ENCODE peak calls at places on chromosomes 5 and 9, in six cellular contexts. One of them, this sample, is unnamed.

GRCh38 chr5:148523139-148523538 is 131.2 kb downstream of the HTR4 start:
- DNase-seq in myocyte: no peak
- DNase-seq in activated CD4-positive, alpha-beta T cell treated with anti-CD3 and anti-CD28 coated beads for 24 hours: no peak
- DNase-seq in pancreas: no peak
- DNase-seq in AG20443: no peak
- DNase-seq in substantia nigra: no peak
- DNase-seq in this sample: no peak

GRCh38 chr9:38160613-38161215 is 91.7 kb upstream of the SHB start:
- DNase-seq in myocyte: peak; percentile 74
- DNase-seq in activated CD4-positive, alpha-beta T cell treated with anti-CD3 and anti-CD28 coated beads for 24 hours: peak; percentile 62
- DNase-seq in pancreas: peak; percentile 75
- DNase-seq in AG20443: peak; percentile 75
- DNase-seq in substantia nigra: peak; percentile 2
- DNase-seq in this sample: peak; percentile 12

GRCh38 chr5:171418982-171419662 is at the start of gene FGF18:
- DNase-seq in myocyte: peak; percentile 35
- DNase-seq in activated CD4-positive, alpha-beta T cell treated with anti-CD3 and anti-CD28 coated beads for 24 hours: no peak
- DNase-seq in pancreas: no peak
- DNase-seq in AG20443: peak; percentile 43
- DNase-seq in substantia nigra: no peak
- DNase-seq in this sample: peak; percentile 53

GRCh38 chr9:34413229-34413852 is 36.6 kb upstream of the MYORG start:
- DNase-seq in myocyte: peak; percentile 84
- DNase-seq in activated CD4-positive, alpha-beta T cell treated with anti-CD3 and anti-CD28 coated beads for 24 hours: peak; percentile 19
- DNase-seq in pancreas: no peak
- DNase-seq in AG20443: peak; percentile 61
- DNase-seq in substantia nigra: peak; percentile 10
- DNase-seq in this sample: peak; percentile 45

GRCh38 chr9:25003686-25004085 is 458.0 kb upstream of the IZUMO3 start:
- DNase-seq in myocyte: no peak
- DNase-seq in activated CD4-positive, alpha-beta T cell treated with anti-CD3 and anti-CD28 coated beads for 24 hours: no peak
- DNase-seq in pancreas: no peak
- DNase-seq in AG20443: no peak
- DNase-seq in substantia nigra: no peak
- DNase-seq in this sample: no peak

GRCh38 chr9:116945817-116946216 is 258.7 kb downstream of the TRIM32 start:
- DNase-seq in myocyte: no peak
- DNase-seq in activated CD4-positive, alpha-beta T cell treated with anti-CD3 and anti-CD28 coated beads for 24 hours: no peak
- DNase-seq in pancreas: no peak
- DNase-seq in AG20443: no peak
- DNase-seq in substantia nigra: no peak
- DNase-seq in this sample: no peak

GRCh38 chr9:130219661-130220081 is 45.9 kb upstream of the HMCN2 start:
- DNase-seq in myocyte: no peak
- DNase-seq in activated CD4-positive, alpha-beta T cell treated with anti-CD3 and anti-CD28 coated beads for 24 hours: no peak
- DNase-seq in pancreas: no peak
- DNase-seq in AG20443: no peak
- DNase-seq in substantia nigra: no peak
- DNase-seq in this sample: no peak

GRCh38 chr5:160787247-160787646 is 64.8 kb downstream of the ATP10B start:
- DNase-seq in myocyte: no peak
- DNase-seq in activated CD4-positive, alpha-beta T cell treated with anti-CD3 and anti-CD28 coated beads for 24 hours: no peak
- DNase-seq in pancreas: peak; percentile 63
- DNase-seq in AG20443: no peak
- DNase-seq in substantia nigra: no peak
- DNase-seq in this sample: no peak

GRCh38 chr9:73011346-73011745 is 58.5 kb upstream of the ALDH1A1 start:
- DNase-seq in myocyte: peak; percentile 69
- DNase-seq in activated CD4-positive, alpha-beta T cell treated with anti-CD3 and anti-CD28 coated beads for 24 hours: no peak
- DNase-seq in pancreas: no peak
- DNase-seq in AG20443: peak; percentile 71
- DNase-seq in substantia nigra: no peak
- DNase-seq in this sample: no peak

GRCh38 chr5:89053547-89053946 is 170.6 kb upstream of the MEF2C start:
- DNase-seq in myocyte: no peak
- DNase-seq in activated CD4-positive, alpha-beta T cell treated with anti-CD3 and anti-CD28 coated beads for 24 hours: no peak
- DNase-seq in pancreas: no peak
- DNase-seq in AG20443: no peak
- DNase-seq in substantia nigra: no peak
- DNase-seq in this sample: no peak

GRCh38 chr9:21576331-21577189 is 94.4 kb upstream of the IFNE start:
- DNase-seq in myocyte: peak; percentile 93
- DNase-seq in activated CD4-positive, alpha-beta T cell treated with anti-CD3 and anti-CD28 coated beads for 24 hours: no peak
- DNase-seq in pancreas: no peak
- DNase-seq in AG20443: peak; percentile 82
- DNase-seq in substantia nigra: no peak
- DNase-seq in this sample: peak; percentile 5

GRCh38 chr5:136053336-136054121 is 24.7 kb downstream of the TGFBI start:
- DNase-seq in myocyte: peak; percentile 88
- DNase-seq in activated CD4-positive, alpha-beta T cell treated with anti-CD3 and anti-CD28 coated beads for 24 hours: no peak
- DNase-seq in pancreas: no peak
- DNase-seq in AG20443: peak; percentile 91
- DNase-seq in substantia nigra: no peak
- DNase-seq in this sample: no peak

GRCh38 chr5:58185397-58186195 is 274.3 kb downstream of the PLK2 start:
- DNase-seq in myocyte: no peak
- DNase-seq in activated CD4-positive, alpha-beta T cell treated with anti-CD3 and anti-CD28 coated beads for 24 hours: no peak
- DNase-seq in pancreas: no peak
- DNase-seq in AG20443: no peak
- DNase-seq in substantia nigra: no peak
- DNase-seq in this sample: no peak

GRCh38 chr5:144198386-144198785 is 27.7 kb downstream of the KCTD16 start:
- DNase-seq in myocyte: peak; percentile 10
- DNase-seq in activated CD4-positive, alpha-beta T cell treated with anti-CD3 and anti-CD28 coated beads for 24 hours: no peak
- DNase-seq in pancreas: no peak
- DNase-seq in AG20443: peak; percentile 17
- DNase-seq in substantia nigra: no peak
- DNase-seq in this sample: no peak

GRCh38 chr5:74538206-74538661 is 102.3 kb downstream of the ENC1 start:
- DNase-seq in myocyte: peak; percentile 9
- DNase-seq in activated CD4-positive, alpha-beta T cell treated with anti-CD3 and anti-CD28 coated beads for 24 hours: no peak
- DNase-seq in pancreas: no peak
- DNase-seq in AG20443: peak; percentile 67
- DNase-seq in substantia nigra: no peak
- DNase-seq in this sample: no peak

This sample was measured in frontal cortex.